ENCODE peak calls at places on chromosomes 16 and 17, in seven cellular contexts. One of them, this sample, is unnamed.
A peak's percentile ranks its signal among the peaks of the same experiment; 100 is the strongest.

GRCh38 chr17:32970281-32970680 is 21.4 kb upstream of the SPACA3 start:
- DNase-seq in HuH-7: no peak
- DNase-seq in iPS DF 19.7: no peak
- DNase-seq in amniotic stem cell: no peak
- DNase-seq in MV-4-11: no peak
- DNase-seq in anterior cingulate cortex: no peak
- DNase-seq in HAP-1: no peak
- DNase-seq in this sample: no peak

GRCh38 chr17:16939606-16940115 is 32.3 kb downstream of the TNFRSF13B start:
- DNase-seq in anterior cingulate cortex: no peak
- DNase-seq in HAP-1: no peak
- DNase-seq in iPS DF 19.7: no peak
- DNase-seq in MV-4-11: no peak
- DNase-seq in amniotic stem cell: no peak
- DNase-seq in HuH-7: no peak
- DNase-seq in this sample: no peak

GRCh38 chr17:27743288-27743885 is 56.9 kb downstream of the NOS2 start:
- DNase-seq in HuH-7: no peak
- DNase-seq in HAP-1: no peak
- DNase-seq in anterior cingulate cortex: no peak
- DNase-seq in iPS DF 19.7: no peak
- DNase-seq in amniotic stem cell: no peak
- DNase-seq in MV-4-11: peak; percentile 81
- DNase-seq in this sample: no peak

GRCh38 chr16:85611205-85611454 is 2.0 kb upstream of the GSE1 start:
- DNase-seq in MV-4-11: no peak
- DNase-seq in amniotic stem cell: no peak
- DNase-seq in HuH-7: no peak
- DNase-seq in HAP-1: no peak
- DNase-seq in iPS DF 19.7: no peak
- DNase-seq in anterior cingulate cortex: no peak
- DNase-seq in this sample: peak; percentile 55

GRCh38 chr16:85002099-85002541 is 9.2 kb downstream of the ZDHHC7 start:
- DNase-seq in MV-4-11: no peak
- DNase-seq in HAP-1: no peak
- DNase-seq in HuH-7: no peak
- DNase-seq in iPS DF 19.7: no peak
- DNase-seq in anterior cingulate cortex: no peak
- DNase-seq in amniotic stem cell: no peak
- DNase-seq in this sample: no peak

GRCh38 chr16:83023640-83024039 is 396.9 kb downstream of the CDH13 start:
- DNase-seq in MV-4-11: no peak
- DNase-seq in HuH-7: no peak
- DNase-seq in anterior cingulate cortex: no peak
- DNase-seq in amniotic stem cell: no peak
- DNase-seq in HAP-1: no peak
- DNase-seq in iPS DF 19.7: no peak
- DNase-seq in this sample: no peak

GRCh38 chr17:50023520-50023919 is 28.5 kb upstream of the DLX3 start:
- DNase-seq in HuH-7: no peak
- DNase-seq in MV-4-11: no peak
- DNase-seq in iPS DF 19.7: no peak
- DNase-seq in HAP-1: no peak
- DNase-seq in amniotic stem cell: no peak
- DNase-seq in anterior cingulate cortex: no peak
- DNase-seq in this sample: no peak

GRCh38 chr16:74726056-74726455 is 25.4 kb upstream of the MLKL start:
- DNase-seq in amniotic stem cell: no peak
- DNase-seq in anterior cingulate cortex: no peak
- DNase-seq in HuH-7: no peak
- DNase-seq in HAP-1: no peak
- DNase-seq in iPS DF 19.7: no peak
- DNase-seq in MV-4-11: no peak
- DNase-seq in this sample: no peak

GRCh38 chr16:21684199-21684598 is 20.4 kb downstream of the OTOA start:
- DNase-seq in MV-4-11: no peak
- DNase-seq in iPS DF 19.7: no peak
- DNase-seq in HuH-7: no peak
- DNase-seq in HAP-1: peak; percentile 65
- DNase-seq in anterior cingulate cortex: no peak
- DNase-seq in amniotic stem cell: no peak
- DNase-seq in this sample: peak; percentile 6